ENCODE peak calls at places on chromosomes 2 and 18, in six cellular contexts. U is neuronal stem cell, M is IMR-90, J is mesenchymal stem cell, N is H1, G is trophoblast cell. B is an unnamed sample.

GRCh38 chr2:241218131-241219029 is 29.9 kb downstream of the ANO7 start:
- DNase-seq in U (peak), M (peak), J (peak), N (peak), G (peak), B (peak)

GRCh38 chr2:47344890-47345583 is 57.9 kb upstream of the MSH2 start:
- DNase-seq in U (peak), M (peak), J (peak), N (peak), G (peak), B (peak)

GRCh38 chr2:236619910-236620612 is 50.4 kb downstream of the ACKR3 start:
- DNase-seq in U (no peak), M (no peak), J (no peak), N (no peak), G (no peak), B (no peak)

GRCh38 chr2:65554765-65555561 is 122.6 kb upstream of the SPRED2 start:
- DNase-seq in U (no peak), M (peak), J (peak), N (no peak), G (no peak), B (no peak)

GRCh38 chr2:147366281-147366680 is 478.5 kb upstream of the ACVR2A start:
- DNase-seq in U (no peak), M (no peak), J (no peak), N (no peak), G (no peak), B (no peak)

GRCh38 chr18:12359515-12359927 is 17.5 kb downstream of the AFG3L2 start:
- DNase-seq in U (no peak), M (peak), J (peak), N (no peak), G (no peak), B (no peak)

GRCh38 chr2:165293439-165294420 is 54.5 kb downstream of the SCN2A start:
- DNase-seq in U (peak), M (peak), J (peak), N (no peak), G (peak), B (peak)

GRCh38 chr2:129299756-129300155 is 679.7 kb upstream of the RAB6C start:
- DNase-seq in U (no peak), M (no peak), J (no peak), N (no peak), G (no peak), B (no peak)

GRCh38 chr18:54280206-54280550 is 10.9 kb downstream of the POLI start:
- DNase-seq in U (no peak), M (no peak), J (no peak), N (no peak), G (no peak), B (peak)

GRCh38 chr18:51603551-51603950 is 406.1 kb upstream of the MEX3C start:
- DNase-seq in U (no peak), M (no peak), J (no peak), N (no peak), G (no peak), B (no peak)

GRCh38 chr2:11342561-11343343 is 1.7 kb downstream of the ROCK2 start:
- DNase-seq in U (no peak), M (peak), J (peak), N (no peak), G (peak), B (no peak)

GRCh38 chr2:103789716-103790085 is 1027.9 kb downstream of the TMEM182 start:
- DNase-seq in U (no peak), M (no peak), J (no peak), N (no peak), G (no peak), B (no peak)

GRCh38 chr2:207239754-207240494 is 74.2 kb upstream of the KLF7 start:
- DNase-seq in U (no peak), M (peak), J (peak), N (no peak), G (no peak), B (no peak)

GRCh38 chr2:147989809-147990403 is 30.6 kb downstream of the ORC4 start:
- DNase-seq in U (no peak), M (peak), J (peak), N (no peak), G (peak), B (no peak)

GRCh38 chr18:50630895-50631294 is 71.0 kb downstream of the MAPK4 start:
- DNase-seq in U (no peak), M (no peak), J (no peak), N (no peak), G (no peak), B (no peak)

GRCh38 chr2:50746526-50746925 is 285.4 kb downstream of the NRXN1 start:
- DNase-seq in U (no peak), M (peak), J (peak), N (peak), G (no peak), B (peak)

GRCh38 chr2:128446049-128446811 is 127.6 kb upstream of the HS6ST1 start:
- DNase-seq in U (no peak), M (no peak), J (no peak), N (peak), G (no peak), B (peak)

GRCh38 chr2:216992056-216992455 is 132.2 kb upstream of the TNP1 start:
- DNase-seq in U (no peak), M (no peak), J (peak), N (no peak), G (no peak), B (no peak)

GRCh38 chr18:31447530-31448191 is at the start of gene DSG3:
- DNase-seq in U (no peak), M (no peak), J (no peak), N (no peak), G (no peak), B (no peak)

GRCh38 chr2:6828299-6828584 is 37.5 kb downstream of the CMPK2 start:
- DNase-seq in U (no peak), M (peak), J (peak), N (no peak), G (no peak), B (no peak)

GRCh38 chr2:74373985-74374384 is 6.1 kb downstream of the DCTN1 start:
- DNase-seq in U (no peak), M (no peak), J (no peak), N (peak), G (no peak), B (peak)

GRCh38 chr18:80154293-80154692 is 45.2 kb downstream of the ADNP2 start:
- DNase-seq in U (no peak), M (peak), J (peak), N (no peak), G (no peak), B (peak)

GRCh38 chr2:7355781-7356180 is 438.6 kb downstream of the RNF144A start:
- DNase-seq in U (no peak), M (no peak), J (no peak), N (no peak), G (no peak), B (no peak)

GRCh38 chr2:26325851-26326250 is 20.1 kb upstream of the SELENOI start:
- DNase-seq in U (no peak), M (peak), J (peak), N (peak), G (no peak), B (no peak)

GRCh38 chr18:53380063-53380639 is 844.3 kb downstream of the MBD2 start:
- DNase-seq in U (peak), M (peak), J (peak), N (no peak), G (no peak), B (no peak)

GRCh38 chr18:47215554-47216138 is 35.8 kb downstream of the SKOR2 start:
- DNase-seq in U (peak), M (peak), J (peak), N (no peak), G (peak), B (no peak)

GRCh38 chr2:102983786-102984185 is 222.0 kb downstream of the TMEM182 start:
- DNase-seq in U (no peak), M (no peak), J (no peak), N (no peak), G (no peak), B (no peak)

GRCh38 chr2:45928946-45929345 is 277.5 kb downstream of the PRKCE start:
- DNase-seq in U (no peak), M (no peak), J (no peak), N (no peak), G (no peak), B (no peak)

GRCh38 chr2:69171070-69171811 is 158.3 kb downstream of the ANTXR1 start:
- DNase-seq in U (no peak), M (no peak), J (no peak), N (no peak), G (peak), B (no peak)
- H2AFZ ChIP-seq in U (no peak), M (no peak), J (no peak), N (no peak), G (no peak), B (no peak)

GRCh38 chr2:224163573-224164307 is 124.7 kb upstream of the SERPINE2 start:
- DNase-seq in U (no peak), M (peak), J (peak), N (peak), G (no peak), B (no peak)
- H3K14ac ChIP-seq in U (no peak), M (peak), J (no peak), N (no peak), G (no peak), B (no peak)

DNA sequence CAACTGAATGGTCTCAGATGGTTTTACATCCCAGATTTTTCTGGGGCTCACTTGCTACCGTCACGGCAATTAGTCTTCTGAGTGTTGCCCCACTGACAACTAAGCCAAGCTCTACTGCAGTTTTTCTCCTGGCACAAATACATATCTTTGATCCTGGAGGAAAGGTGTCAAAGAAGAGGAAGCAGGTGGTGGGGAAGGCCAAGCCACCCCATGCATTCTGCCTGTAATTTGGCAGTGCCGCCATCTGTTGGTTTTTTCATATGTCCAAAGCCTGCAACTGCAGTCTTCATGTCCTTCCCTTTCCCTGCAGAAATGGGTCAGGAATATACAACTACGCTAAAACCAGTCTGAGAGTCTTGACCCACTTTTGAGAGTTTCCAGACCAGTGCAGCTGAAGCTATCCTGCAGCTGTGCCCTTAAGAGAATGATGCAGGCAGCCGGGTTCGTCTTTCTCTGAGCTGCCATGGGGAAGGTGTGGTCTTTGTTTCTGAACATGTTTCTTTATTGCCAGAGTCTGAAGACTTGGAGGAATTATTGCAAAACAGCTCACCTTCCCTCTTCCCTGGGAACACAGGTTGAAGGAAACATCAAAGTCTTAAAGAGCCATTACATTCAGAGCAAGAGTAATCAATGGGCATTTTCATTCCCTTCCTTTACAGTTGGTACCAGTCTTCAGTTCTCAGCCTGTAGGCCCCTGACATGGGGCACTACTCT is 71.8 kb upstream of the ATL2 start:
- DNase-seq in U (no peak), M (no peak), J (no peak), N (no peak), G (no peak), B (no peak)
- H2AFZ ChIP-seq in U (no peak), M (no peak), J (no peak), N (no peak), G (no peak), B (no peak)

GRCh38 chr2:158313734-158314133 is 142.8 kb downstream of the CCDC148 start:
- DNase-seq in U (no peak), M (no peak), J (no peak), N (no peak), G (no peak), B (no peak)
- H3K14ac ChIP-seq in U (no peak), M (no peak), J (no peak), N (no peak), G (no peak), B (no peak)

DNA sequence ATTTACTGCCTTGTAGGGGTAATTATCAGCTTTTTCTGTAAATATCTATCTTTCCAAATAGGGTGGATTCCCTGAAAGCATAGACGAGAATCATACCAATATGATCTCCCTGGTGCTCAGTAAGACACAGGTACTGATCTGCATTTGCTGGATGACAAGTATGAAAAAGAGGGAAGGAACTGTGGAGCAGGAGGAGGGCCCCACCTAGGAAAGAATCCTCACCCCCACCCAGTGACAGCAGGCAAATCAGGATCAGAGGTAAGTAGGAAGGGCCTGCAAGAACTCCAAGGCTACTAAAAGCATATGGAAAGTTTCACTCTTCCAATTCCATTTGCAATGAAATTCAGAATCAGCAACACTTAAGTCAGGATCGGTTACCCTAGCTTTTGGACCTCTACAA is 42.3 kb downstream of the METTL8 start:
- DNase-seq in U (no peak), M (no peak), J (no peak), N (no peak), G (no peak), B (no peak)
- H2AFZ ChIP-seq in U (no peak), M (no peak), J (no peak), N (no peak), G (no peak), B (no peak)

GRCh38 chr2:119022678-119023077 is 80.7 kb downstream of the MARCO start:
- DNase-seq in U (no peak), M (no peak), J (no peak), N (no peak), G (no peak), B (peak)

GRCh38 chr2:119024568-119024967 is 82.6 kb downstream of the MARCO start:
- DNase-seq in U (no peak), M (no peak), J (no peak), N (peak), G (no peak), B (no peak)

GRCh38 chr2:119025013-119025412 is 83.0 kb downstream of the MARCO start:
- DNase-seq in U (no peak), M (no peak), J (no peak), N (peak), G (no peak), B (no peak)

GRCh38 chr2:119024152-119024551 is 82.2 kb downstream of the MARCO start:
- DNase-seq in U (no peak), M (no peak), J (no peak), N (no peak), G (no peak), B (peak)

GRCh38 chr2:119023534-119023933 is 81.5 kb downstream of the MARCO start:
- DNase-seq in U (no peak), M (no peak), J (no peak), N (peak), G (no peak), B (peak)
- H3K14ac ChIP-seq in U (no peak), M (no peak), J (no peak), N (no peak), G (no peak), B (no peak)

GRCh38 chr2:195480121-195480520 is 176.9 kb upstream of the SLC39A10 start:
- DNase-seq in U (no peak), M (no peak), J (no peak), N (no peak), G (no peak), B (no peak)

GRCh38 chr2:195479407-195479806 is 177.6 kb upstream of the SLC39A10 start:
- DNase-seq in U (no peak), M (no peak), J (no peak), N (no peak), G (no peak), B (no peak)

GRCh38 chr2:195475336-195475735 is 181.7 kb upstream of the SLC39A10 start:
- DNase-seq in U (no peak), M (no peak), J (no peak), N (no peak), G (no peak), B (no peak)

GRCh38 chr2:195477248-195477995 is 179.6 kb upstream of the SLC39A10 start:
- DNase-seq in U (no peak), M (peak), J (peak), N (no peak), G (no peak), B (no peak)

GRCh38 chr2:195477996-195478382 is 179.0 kb upstream of the SLC39A10 start:
- DNase-seq in U (no peak), M (peak), J (no peak), N (no peak), G (no peak), B (no peak)
- H2AFZ ChIP-seq in U (no peak), M (no peak), J (no peak), N (no peak), G (peak), B (no peak)

DNA sequence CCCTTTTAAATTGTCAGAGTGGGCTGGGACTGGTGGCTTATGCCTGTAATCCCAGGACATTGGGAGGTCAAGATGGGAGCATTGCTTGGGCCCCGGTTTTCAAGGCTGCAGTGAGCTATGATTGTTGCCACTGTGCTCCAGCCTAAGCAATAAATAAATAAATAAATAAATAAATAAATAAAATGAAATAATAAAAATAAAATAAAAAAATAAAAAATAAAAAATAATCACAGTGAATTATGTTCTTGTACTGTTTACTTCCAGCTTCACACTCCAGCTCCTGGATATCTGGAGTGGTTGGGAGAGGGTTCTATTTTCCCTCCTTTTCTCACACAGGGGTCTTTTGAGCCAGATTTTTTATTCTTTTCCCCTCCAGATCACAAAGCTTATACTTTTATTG is 26.2 kb upstream of the PNPT1 start:
- DNase-seq in U (no peak), M (no peak), J (no peak), N (no peak), G (no peak), B (no peak)
- H3K14ac ChIP-seq in U (no peak), M (no peak), J (no peak), N (no peak), G (no peak), B (no peak)

GRCh38 chr2:12361506-12361905 is 355.2 kb upstream of the TRIB2 start:
- DNase-seq in U (no peak), M (peak), J (peak), N (no peak), G (peak), B (no peak)

GRCh38 chr2:12363569-12363968 is 353.2 kb upstream of the TRIB2 start:
- DNase-seq in U (no peak), M (no peak), J (no peak), N (no peak), G (no peak), B (no peak)

DNA sequence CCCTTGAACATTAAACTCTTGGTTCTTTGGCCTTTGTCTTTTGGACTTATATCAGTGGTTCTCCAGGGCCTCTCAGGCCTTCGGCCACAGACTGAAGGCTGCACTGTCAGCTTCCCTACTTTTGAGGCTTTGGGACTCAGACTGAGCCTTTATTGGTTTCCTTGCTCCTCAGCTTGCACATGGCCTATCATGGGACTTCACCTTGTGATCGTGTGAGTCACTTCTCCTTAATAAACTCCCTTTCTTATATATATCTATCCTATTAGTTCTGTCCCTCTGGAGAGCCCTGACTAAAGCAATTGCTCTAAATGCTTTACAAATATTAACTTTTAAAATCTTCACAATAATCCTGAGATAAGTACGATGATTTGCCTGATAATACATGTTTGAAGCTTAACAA is 353.6 kb upstream of the TRIB2 start:
- DNase-seq in U (no peak), M (no peak), J (no peak), N (no peak), G (no peak), B (no peak)
- H2AFZ ChIP-seq in U (no peak), M (no peak), J (no peak), N (no peak), G (no peak), B (no peak)

GRCh38 chr18:3611313-3612038 is 161.5 kb downstream of the TGIF1 start:
- DNase-seq in U (no peak), M (peak), J (no peak), N (no peak), G (no peak), B (no peak)
- H3K14ac ChIP-seq in U (no peak), M (peak), J (no peak), N (no peak), G (no peak), B (peak)